ENCODE peak calls at places on chromosomes 1 and 21, in ten cellular contexts. One of them, this sample, is unnamed.

GRCh38 chr1:198411240-198411639 is 129.2 kb downstream of the ATP6V1G3 start:
- DNase-seq in Panc1: no peak
- DNase-seq in endothelial cell of umbilical vein: no peak
- DNase-seq in coronary artery: no peak
- DNase-seq in substantia nigra: no peak
- DNase-seq in upper lobe of right lung: no peak
- DNase-seq in ovary: no peak
- DNase-seq in keratinocyte: no peak
- DNase-seq in PC-9: no peak
- DNase-seq in psoas muscle: no peak
- DNase-seq in this sample: no peak

GRCh38 chr1:204567067-204567466 is 50.9 kb downstream of the MDM4 start:
- DNase-seq in PC-9: no peak
- DNase-seq in psoas muscle: no peak
- DNase-seq in upper lobe of right lung: no peak
- DNase-seq in Panc1: no peak
- DNase-seq in coronary artery: no peak
- DNase-seq in ovary: no peak
- DNase-seq in keratinocyte: no peak
- DNase-seq in substantia nigra: no peak
- DNase-seq in endothelial cell of umbilical vein: no peak
- DNase-seq in this sample: no peak

GRCh38 chr1:172180886-172181285 is 239.6 kb upstream of the C1orf105 start:
- DNase-seq in ovary: peak
- DNase-seq in keratinocyte: no peak
- DNase-seq in endothelial cell of umbilical vein: peak
- DNase-seq in Panc1: no peak
- DNase-seq in upper lobe of right lung: peak
- DNase-seq in coronary artery: no peak
- DNase-seq in substantia nigra: peak
- DNase-seq in psoas muscle: peak
- DNase-seq in PC-9: no peak
- DNase-seq in this sample: no peak

GRCh38 chr21:35011681-35012080 is 37.4 kb downstream of the RUNX1 start:
- DNase-seq in ovary: no peak
- DNase-seq in upper lobe of right lung: no peak
- DNase-seq in endothelial cell of umbilical vein: no peak
- DNase-seq in Panc1: no peak
- DNase-seq in PC-9: no peak
- DNase-seq in coronary artery: no peak
- DNase-seq in psoas muscle: no peak
- DNase-seq in substantia nigra: no peak
- DNase-seq in keratinocyte: no peak
- DNase-seq in this sample: no peak

GRCh38 chr1:110412576-110412975 is 5.1 kb upstream of the LAMTOR5 start:
- DNase-seq in psoas muscle: peak
- DNase-seq in Panc1: peak
- DNase-seq in ovary: peak
- DNase-seq in upper lobe of right lung: peak
- DNase-seq in PC-9: peak
- DNase-seq in endothelial cell of umbilical vein: peak
- DNase-seq in keratinocyte: peak
- DNase-seq in coronary artery: no peak
- DNase-seq in substantia nigra: peak
- DNase-seq in this sample: no peak

GRCh38 chr1:180636138-180636537 is 4.3 kb downstream of the XPR1 start:
- DNase-seq in upper lobe of right lung: no peak
- DNase-seq in keratinocyte: no peak
- DNase-seq in PC-9: no peak
- DNase-seq in Panc1: no peak
- DNase-seq in psoas muscle: no peak
- DNase-seq in coronary artery: no peak
- DNase-seq in endothelial cell of umbilical vein: peak
- DNase-seq in substantia nigra: no peak
- DNase-seq in ovary: no peak
- DNase-seq in this sample: no peak

GRCh38 chr1:100941098-100941527 is 45.2 kb downstream of the SLC30A7 start:
- DNase-seq in substantia nigra: no peak
- DNase-seq in PC-9: no peak
- DNase-seq in ovary: no peak
- DNase-seq in endothelial cell of umbilical vein: no peak
- DNase-seq in upper lobe of right lung: no peak
- DNase-seq in Panc1: no peak
- DNase-seq in keratinocyte: no peak
- DNase-seq in coronary artery: no peak
- DNase-seq in psoas muscle: no peak
- DNase-seq in this sample: no peak

GRCh38 chr1:155688318-155689121 is at the start of the genes DAP3 and YY1AP1:
- DNase-seq in Panc1: peak
- DNase-seq in ovary: peak
- DNase-seq in psoas muscle: peak
- DNase-seq in substantia nigra: peak
- DNase-seq in coronary artery: peak
- DNase-seq in PC-9: peak
- DNase-seq in endothelial cell of umbilical vein: peak
- DNase-seq in upper lobe of right lung: peak
- DNase-seq in keratinocyte: no peak
- DNase-seq in this sample: peak

GRCh38 chr1:21638531-21639341 is 30.4 kb downstream of the RAP1GAP start:
- DNase-seq in endothelial cell of umbilical vein: no peak
- DNase-seq in PC-9: peak
- DNase-seq in ovary: no peak
- DNase-seq in Panc1: peak
- DNase-seq in upper lobe of right lung: peak
- DNase-seq in substantia nigra: no peak
- DNase-seq in keratinocyte: peak
- DNase-seq in coronary artery: no peak
- DNase-seq in psoas muscle: no peak
- DNase-seq in this sample: peak
- H3K27ac ChIP-seq in endothelial cell of umbilical vein: no peak
- H3K27ac ChIP-seq in PC-9: peak
- H3K27ac ChIP-seq in ovary: no peak
- H3K27ac ChIP-seq in Panc1: no peak
- H3K27ac ChIP-seq in upper lobe of right lung: peak
- H3K27ac ChIP-seq in substantia nigra: peak
- H3K27ac ChIP-seq in keratinocyte: peak
- H3K27ac ChIP-seq in coronary artery: no peak
- H3K27ac ChIP-seq in psoas muscle: no peak
- H3K27ac ChIP-seq in this sample: peak

DNA sequence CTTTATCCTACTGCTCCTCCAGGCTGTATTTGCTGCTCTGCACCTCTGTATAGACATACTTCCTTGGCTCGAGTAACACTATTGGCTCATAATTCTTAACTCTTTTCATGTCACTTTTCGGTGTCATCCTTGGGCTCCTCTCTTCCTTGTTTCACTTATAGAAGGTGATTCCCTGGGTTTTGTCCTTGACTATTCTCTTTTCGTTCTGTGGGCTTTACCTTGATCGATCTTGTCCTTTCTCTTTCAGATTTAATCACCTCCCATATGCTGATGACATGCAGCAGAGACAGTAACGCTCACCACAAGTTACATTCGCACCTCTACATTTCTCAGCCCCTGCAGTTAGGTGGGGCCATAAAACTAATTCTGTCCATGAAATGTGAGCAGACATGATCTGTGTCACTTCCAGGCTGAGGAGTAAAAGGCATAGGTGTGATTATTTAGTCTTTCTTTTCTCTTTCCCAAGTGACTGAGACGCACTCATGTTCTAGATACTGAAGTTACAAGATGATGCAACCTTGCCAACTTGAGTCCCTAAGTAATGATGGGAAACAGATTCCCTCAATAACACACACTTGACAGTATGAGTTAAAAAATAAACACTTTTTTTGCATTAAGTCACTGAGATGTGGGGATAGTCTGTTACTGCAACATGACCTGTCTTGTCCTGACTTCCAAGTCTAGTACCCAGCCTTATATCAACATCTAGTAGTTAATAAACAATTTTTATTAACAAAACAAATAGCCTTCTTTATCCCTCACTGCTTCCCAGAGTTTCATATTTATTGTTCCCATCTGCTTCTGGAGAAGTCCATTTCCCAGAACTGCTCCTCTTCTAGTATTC is 49.9 kb upstream of the HAO2 start:
- DNase-seq in endothelial cell of umbilical vein: no peak
- DNase-seq in ovary: no peak
- DNase-seq in PC-9: no peak
- DNase-seq in keratinocyte: no peak
- DNase-seq in upper lobe of right lung: no peak
- DNase-seq in Panc1: no peak
- DNase-seq in coronary artery: no peak
- DNase-seq in substantia nigra: no peak
- DNase-seq in psoas muscle: no peak
- DNase-seq in this sample: no peak
- H3K27ac ChIP-seq in endothelial cell of umbilical vein: no peak
- H3K27ac ChIP-seq in ovary: no peak
- H3K27ac ChIP-seq in PC-9: no peak
- H3K27ac ChIP-seq in keratinocyte: no peak
- H3K27ac ChIP-seq in upper lobe of right lung: no peak
- H3K27ac ChIP-seq in Panc1: no peak
- H3K27ac ChIP-seq in coronary artery: no peak
- H3K27ac ChIP-seq in substantia nigra: no peak
- H3K27ac ChIP-seq in psoas muscle: no peak
- H3K27ac ChIP-seq in this sample: peak

GRCh38 chr1:53964109-53964508 is 18.0 kb downstream of the LRRC42 start:
- DNase-seq in endothelial cell of umbilical vein: no peak
- DNase-seq in ovary: no peak
- DNase-seq in coronary artery: no peak
- DNase-seq in PC-9: no peak
- DNase-seq in psoas muscle: no peak
- DNase-seq in substantia nigra: no peak
- DNase-seq in Panc1: no peak
- DNase-seq in upper lobe of right lung: no peak
- DNase-seq in keratinocyte: no peak
- DNase-seq in this sample: no peak
- H3K27ac ChIP-seq in endothelial cell of umbilical vein: no peak
- H3K27ac ChIP-seq in ovary: no peak
- H3K27ac ChIP-seq in coronary artery: no peak
- H3K27ac ChIP-seq in PC-9: no peak
- H3K27ac ChIP-seq in psoas muscle: no peak
- H3K27ac ChIP-seq in substantia nigra: no peak
- H3K27ac ChIP-seq in Panc1: no peak
- H3K27ac ChIP-seq in upper lobe of right lung: no peak
- H3K27ac ChIP-seq in keratinocyte: no peak
- H3K27ac ChIP-seq in this sample: no peak

GRCh38 chr21:44006656-44007055 is 5.5 kb upstream of the TRAPPC10 start:
- DNase-seq in substantia nigra: no peak
- DNase-seq in psoas muscle: no peak
- DNase-seq in keratinocyte: no peak
- DNase-seq in coronary artery: no peak
- DNase-seq in PC-9: no peak
- DNase-seq in upper lobe of right lung: no peak
- DNase-seq in ovary: peak
- DNase-seq in Panc1: no peak
- DNase-seq in endothelial cell of umbilical vein: no peak
- DNase-seq in this sample: no peak

GRCh38 chr21:44005593-44005992 is 6.5 kb upstream of the TRAPPC10 start:
- DNase-seq in upper lobe of right lung: no peak
- DNase-seq in endothelial cell of umbilical vein: no peak
- DNase-seq in Panc1: no peak
- DNase-seq in coronary artery: no peak
- DNase-seq in ovary: no peak
- DNase-seq in PC-9: no peak
- DNase-seq in keratinocyte: no peak
- DNase-seq in substantia nigra: no peak
- DNase-seq in psoas muscle: no peak
- DNase-seq in this sample: no peak

GRCh38 chr21:44003307-44003966 is 8.7 kb upstream of the TRAPPC10 start:
- DNase-seq in coronary artery: no peak
- DNase-seq in Panc1: no peak
- DNase-seq in keratinocyte: no peak
- DNase-seq in PC-9: no peak
- DNase-seq in substantia nigra: no peak
- DNase-seq in endothelial cell of umbilical vein: no peak
- DNase-seq in upper lobe of right lung: no peak
- DNase-seq in ovary: no peak
- DNase-seq in psoas muscle: no peak
- DNase-seq in this sample: no peak

GRCh38 chr21:44006017-44006624 is 6.0 kb upstream of the TRAPPC10 start:
- DNase-seq in upper lobe of right lung: no peak
- DNase-seq in ovary: no peak
- DNase-seq in coronary artery: peak
- DNase-seq in endothelial cell of umbilical vein: peak
- DNase-seq in PC-9: peak
- DNase-seq in Panc1: peak
- DNase-seq in psoas muscle: no peak
- DNase-seq in substantia nigra: no peak
- DNase-seq in keratinocyte: no peak
- DNase-seq in this sample: peak

DNA sequence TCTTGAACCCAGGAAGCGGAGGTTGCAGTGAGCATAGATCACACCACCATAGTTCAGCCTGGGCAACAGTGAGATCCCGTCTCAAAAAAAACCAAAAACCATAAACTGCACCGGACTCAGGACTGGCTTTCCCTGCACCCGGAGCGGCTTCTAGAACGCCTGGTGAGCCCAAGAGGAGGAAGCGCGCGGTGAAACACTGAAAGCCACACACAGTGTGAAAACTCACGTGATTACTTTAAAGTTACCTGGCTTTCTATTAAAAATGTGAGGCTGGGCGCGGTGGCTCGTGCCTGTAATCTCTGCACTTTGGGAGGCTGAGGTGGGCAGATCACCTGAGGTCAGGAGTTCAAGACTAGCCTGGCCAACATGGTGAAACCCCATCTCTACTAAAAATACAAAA is 7.0 kb upstream of the TRAPPC10 start:
- DNase-seq in Panc1: no peak
- DNase-seq in coronary artery: no peak
- DNase-seq in psoas muscle: no peak
- DNase-seq in ovary: no peak
- DNase-seq in PC-9: no peak
- DNase-seq in upper lobe of right lung: no peak
- DNase-seq in endothelial cell of umbilical vein: no peak
- DNase-seq in keratinocyte: no peak
- DNase-seq in substantia nigra: no peak
- DNase-seq in this sample: no peak
- H3K27ac ChIP-seq in Panc1: no peak
- H3K27ac ChIP-seq in coronary artery: peak
- H3K27ac ChIP-seq in psoas muscle: no peak
- H3K27ac ChIP-seq in ovary: no peak
- H3K27ac ChIP-seq in PC-9: no peak
- H3K27ac ChIP-seq in upper lobe of right lung: peak
- H3K27ac ChIP-seq in endothelial cell of umbilical vein: no peak
- H3K27ac ChIP-seq in keratinocyte: no peak
- H3K27ac ChIP-seq in substantia nigra: no peak
- H3K27ac ChIP-seq in this sample: no peak

This sample was measured in epithelial cell of prostate.